ENCODE peak calls at places on chromosomes 2 and 18, in seven cellular contexts. J, G, F, S, X, A and R are unnamed samples.

GRCh38 chr18:3254725-3255124 is 7.1 kb downstream of the MYL12A start:
- DNase-seq in J (no peak), G (no peak), F (no peak), S (no peak), X (no peak), A (no peak), R (no peak)

GRCh38 chr2:38215993-38216392 is 140.0 kb upstream of the CYP1B1 start:
- DNase-seq in J (no peak), G (no peak), F (no peak), S (no peak), X (peak), A (no peak), R (no peak)

GRCh38 chr2:68812256-68812655 is 58.9 kb downstream of the BMP10 start:
- DNase-seq in J (no peak), G (no peak), F (no peak), S (no peak), X (no peak), A (no peak), R (no peak)

GRCh38 chr2:437772-438393 is 150.0 kb upstream of the ALKAL2 start:
- DNase-seq in J (no peak), G (no peak), F (peak), S (no peak), X (no peak), A (no peak), R (no peak)

GRCh38 chr2:102839668-102840388 is 78.0 kb downstream of the TMEM182 start:
- DNase-seq in J (no peak), G (no peak), F (peak), S (no peak), X (peak), A (peak), R (peak)

GRCh38 chr2:48787580-48787979 is 32.1 kb upstream of the LHCGR start:
- DNase-seq in J (no peak), G (no peak), F (no peak), S (no peak), X (no peak), A (no peak), R (no peak)

GRCh38 chr2:239832101-239832994 is 192.8 kb downstream of the NDUFA10 start:
- DNase-seq in J (no peak), G (no peak), F (no peak), S (no peak), X (no peak), A (peak), R (no peak)

GRCh38 chr2:3242747-3243369 is 134.8 kb downstream of the EIPR1 start:
- DNase-seq in J (no peak), G (no peak), F (no peak), S (no peak), X (no peak), A (no peak), R (no peak)

GRCh38 chr2:27977623-27978312 is 87.2 kb downstream of the BABAM2 start:
- DNase-seq in J (no peak), G (no peak), F (no peak), S (no peak), X (peak), A (no peak), R (no peak)

GRCh38 chr2:202687276-202687675 is 52.5 kb downstream of the FAM117B start:
- DNase-seq in J (no peak), G (no peak), F (no peak), S (no peak), X (no peak), A (no peak), R (no peak)

GRCh38 chr2:160651416-160652200 is 158.0 kb upstream of the RBMS1 start:
- DNase-seq in J (no peak), G (no peak), F (no peak), S (peak), X (no peak), A (no peak), R (no peak)

GRCh38 chr2:239603411-239604356 is 202.9 kb upstream of the HDAC4 start:
- DNase-seq in J (no peak), G (no peak), F (no peak), S (no peak), X (no peak), A (no peak), R (no peak)

GRCh38 chr2:237691200-237691907 is 64.0 kb downstream of the LRRFIP1 start:
- DNase-seq in J (no peak), G (no peak), F (no peak), S (no peak), X (no peak), A (peak), R (no peak)

GRCh38 chr2:129880309-129880708 is 99.2 kb upstream of the RAB6C start:
- DNase-seq in J (no peak), G (no peak), F (no peak), S (no peak), X (no peak), A (no peak), R (no peak)

GRCh38 chr2:95384854-95385569 is 17.5 kb upstream of the FAHD2A start:
- DNase-seq in J (no peak), G (peak), F (no peak), S (no peak), X (no peak), A (peak), R (no peak)

GRCh38 chr2:45845566-45845965 is 194.1 kb downstream of the PRKCE start:
- DNase-seq in J (no peak), G (no peak), F (no peak), S (no peak), X (no peak), A (no peak), R (no peak)

GRCh38 chr2:145906356-145906755 is 1386.4 kb upstream of the ZEB2 start:
- DNase-seq in J (no peak), G (no peak), F (no peak), S (no peak), X (no peak), A (no peak), R (no peak)

GRCh38 chr18:50973367-50974126 is 5.7 kb downstream of the ELAC1 start:
- DNase-seq in J (no peak), G (no peak), F (no peak), S (no peak), X (peak), A (no peak), R (no peak)

GRCh38 chr2:71122917-71123316 is 7.1 kb downstream of the MCEE start:
- DNase-seq in J (no peak), G (no peak), F (no peak), S (no peak), X (no peak), A (no peak), R (no peak)

GRCh38 chr2:119517433-119517832 is 6.8 kb downstream of the SCTR start:
- DNase-seq in J (peak), G (no peak), F (peak), S (no peak), X (peak), A (peak), R (peak)

GRCh38 chr18:62289047-62289446 is 36.1 kb upstream of the TNFRSF11A start:
- DNase-seq in J (no peak), G (no peak), F (no peak), S (no peak), X (no peak), A (no peak), R (no peak)

GRCh38 chr2:69208023-69208595 is 178.9 kb downstream of the GFPT1 start:
- DNase-seq in J (no peak), G (no peak), F (no peak), S (no peak), X (no peak), A (no peak), R (no peak)

GRCh38 chr2:152523091-152523490 is 188.1 kb downstream of the FMNL2 start:
- DNase-seq in J (no peak), G (no peak), F (no peak), S (no peak), X (no peak), A (no peak), R (no peak)

GRCh38 chr2:189641565-189641964 is 19.7 kb upstream of the ASNSD1 start:
- DNase-seq in J (no peak), G (no peak), F (no peak), S (no peak), X (no peak), A (no peak), R (no peak)

GRCh38 chr2:239598011-239598731 is 197.4 kb upstream of the HDAC4 start:
- DNase-seq in J (no peak), G (peak), F (no peak), S (no peak), X (no peak), A (peak), R (no peak)